ENCODE peak calls at places on chromosomes 1 and 21, in nine cellular contexts. One of them, this sample, is unnamed.

GRCh38 chr1:40315795-40316594 is 1.1 kb downstream of the COL9A2 start:
- DNase-seq in lung: no peak
- DNase-seq in uterus: no peak
- DNase-seq in Panc1: no peak
- DNase-seq in nephron progenitor cell: peak; percentile 49
- DNase-seq in AG04450: no peak
- DNase-seq in neural crest cell: peak; percentile 25
- DNase-seq in A673: peak; percentile 60
- DNase-seq in endodermal cell: peak; percentile 85
- DNase-seq in this sample: peak; percentile 58

GRCh38 chr1:119327066-119327435 is 41.5 kb upstream of the HAO2 start:
- DNase-seq in nephron progenitor cell: peak; percentile 72
- DNase-seq in lung: no peak
- DNase-seq in neural crest cell: peak; percentile 28
- DNase-seq in Panc1: no peak
- DNase-seq in uterus: peak; percentile 26
- DNase-seq in endodermal cell: peak; percentile 92
- DNase-seq in A673: no peak
- DNase-seq in AG04450: no peak
- DNase-seq in this sample: peak; percentile 91

GRCh38 chr1:183019860-183020259 is 3.4 kb upstream of the LAMC1 start:
- DNase-seq in Panc1: no peak
- DNase-seq in lung: no peak
- DNase-seq in neural crest cell: no peak
- DNase-seq in uterus: no peak
- DNase-seq in endodermal cell: no peak
- DNase-seq in A673: no peak
- DNase-seq in AG04450: no peak
- DNase-seq in nephron progenitor cell: no peak
- DNase-seq in this sample: peak; percentile 69

GRCh38 chr1:33370286-33370685 is 49.4 kb upstream of the A3GALT2 start:
- DNase-seq in uterus: no peak
- DNase-seq in nephron progenitor cell: no peak
- DNase-seq in endodermal cell: no peak
- DNase-seq in lung: no peak
- DNase-seq in AG04450: no peak
- DNase-seq in neural crest cell: no peak
- DNase-seq in A673: no peak
- DNase-seq in Panc1: no peak
- DNase-seq in this sample: no peak

GRCh38 chr1:161021168-161021958 is 411 bp upstream of the F11R start:
- DNase-seq in neural crest cell: peak; percentile 17
- DNase-seq in lung: peak; percentile 96
- DNase-seq in endodermal cell: peak; percentile 100
- DNase-seq in A673: peak; percentile 73
- DNase-seq in Panc1: no peak
- DNase-seq in nephron progenitor cell: peak; percentile 82
- DNase-seq in AG04450: no peak
- DNase-seq in uterus: peak; percentile 37
- DNase-seq in this sample: peak; percentile 99

GRCh38 chr21:42520628-42521253 is 7.1 kb downstream of the SLC37A1 start:
- DNase-seq in neural crest cell: peak; percentile 36
- DNase-seq in A673: no peak
- DNase-seq in AG04450: no peak
- DNase-seq in nephron progenitor cell: peak; percentile 58
- DNase-seq in uterus: no peak
- DNase-seq in endodermal cell: peak; percentile 80
- DNase-seq in Panc1: no peak
- DNase-seq in lung: no peak
- DNase-seq in this sample: peak; percentile 63

GRCh38 chr1:237411621-237412020 is 369.6 kb downstream of the RYR2 start:
- DNase-seq in lung: no peak
- DNase-seq in uterus: no peak
- DNase-seq in A673: no peak
- DNase-seq in nephron progenitor cell: no peak
- DNase-seq in Panc1: no peak
- DNase-seq in AG04450: no peak
- DNase-seq in neural crest cell: no peak
- DNase-seq in endodermal cell: no peak
- DNase-seq in this sample: no peak

GRCh38 chr1:207156095-207156494 is 52.1 kb downstream of the C4BPA start:
- DNase-seq in nephron progenitor cell: no peak
- DNase-seq in neural crest cell: no peak
- DNase-seq in lung: no peak
- DNase-seq in uterus: no peak
- DNase-seq in A673: no peak
- DNase-seq in endodermal cell: no peak
- DNase-seq in AG04450: no peak
- DNase-seq in Panc1: no peak
- DNase-seq in this sample: no peak

GRCh38 chr1:220274122-220274855 is 2.0 kb upstream of the RAB3GAP2 start:
- DNase-seq in A673: peak; percentile 20
- DNase-seq in Panc1: no peak
- DNase-seq in nephron progenitor cell: no peak
- DNase-seq in endodermal cell: no peak
- DNase-seq in neural crest cell: no peak
- DNase-seq in AG04450: no peak
- DNase-seq in lung: no peak
- DNase-seq in uterus: no peak
- DNase-seq in this sample: peak; percentile 60

GRCh38 chr1:48718116-48718630 is 58.5 kb downstream of the BEND5 start:
- DNase-seq in neural crest cell: no peak
- DNase-seq in Panc1: no peak
- DNase-seq in endodermal cell: no peak
- DNase-seq in uterus: no peak
- DNase-seq in A673: no peak
- DNase-seq in lung: no peak
- DNase-seq in AG04450: no peak
- DNase-seq in nephron progenitor cell: no peak
- DNase-seq in this sample: no peak

GRCh38 chr21:34128124-34128523 is 54.7 kb downstream of the MRPS6 start:
- DNase-seq in Panc1: no peak
- DNase-seq in lung: no peak
- DNase-seq in A673: no peak
- DNase-seq in endodermal cell: peak; percentile 53
- DNase-seq in neural crest cell: no peak
- DNase-seq in uterus: no peak
- DNase-seq in nephron progenitor cell: no peak
- DNase-seq in AG04450: no peak
- DNase-seq in this sample: no peak

GRCh38 chr21:34128674-34129038 is 55.3 kb downstream of the MRPS6 start:
- DNase-seq in neural crest cell: no peak
- DNase-seq in AG04450: no peak
- DNase-seq in uterus: peak; percentile 43
- DNase-seq in A673: no peak
- DNase-seq in endodermal cell: no peak
- DNase-seq in lung: no peak
- DNase-seq in Panc1: no peak
- DNase-seq in nephron progenitor cell: no peak
- DNase-seq in this sample: no peak

GRCh38 chr21:34130598-34130985 is 57.2 kb downstream of the MRPS6 start:
- DNase-seq in Panc1: no peak
- DNase-seq in uterus: no peak
- DNase-seq in lung: no peak
- DNase-seq in endodermal cell: no peak
- DNase-seq in neural crest cell: no peak
- DNase-seq in AG04450: no peak
- DNase-seq in A673: no peak
- DNase-seq in nephron progenitor cell: no peak
- DNase-seq in this sample: no peak

GRCh38 chr21:34129971-34130597 is 56.7 kb downstream of the MRPS6 start:
- DNase-seq in A673: peak; percentile 75
- DNase-seq in AG04450: no peak
- DNase-seq in uterus: no peak
- DNase-seq in nephron progenitor cell: no peak
- DNase-seq in lung: no peak
- DNase-seq in neural crest cell: no peak
- DNase-seq in endodermal cell: peak; percentile 81
- DNase-seq in Panc1: no peak
- DNase-seq in this sample: peak; percentile 75

DNA sequence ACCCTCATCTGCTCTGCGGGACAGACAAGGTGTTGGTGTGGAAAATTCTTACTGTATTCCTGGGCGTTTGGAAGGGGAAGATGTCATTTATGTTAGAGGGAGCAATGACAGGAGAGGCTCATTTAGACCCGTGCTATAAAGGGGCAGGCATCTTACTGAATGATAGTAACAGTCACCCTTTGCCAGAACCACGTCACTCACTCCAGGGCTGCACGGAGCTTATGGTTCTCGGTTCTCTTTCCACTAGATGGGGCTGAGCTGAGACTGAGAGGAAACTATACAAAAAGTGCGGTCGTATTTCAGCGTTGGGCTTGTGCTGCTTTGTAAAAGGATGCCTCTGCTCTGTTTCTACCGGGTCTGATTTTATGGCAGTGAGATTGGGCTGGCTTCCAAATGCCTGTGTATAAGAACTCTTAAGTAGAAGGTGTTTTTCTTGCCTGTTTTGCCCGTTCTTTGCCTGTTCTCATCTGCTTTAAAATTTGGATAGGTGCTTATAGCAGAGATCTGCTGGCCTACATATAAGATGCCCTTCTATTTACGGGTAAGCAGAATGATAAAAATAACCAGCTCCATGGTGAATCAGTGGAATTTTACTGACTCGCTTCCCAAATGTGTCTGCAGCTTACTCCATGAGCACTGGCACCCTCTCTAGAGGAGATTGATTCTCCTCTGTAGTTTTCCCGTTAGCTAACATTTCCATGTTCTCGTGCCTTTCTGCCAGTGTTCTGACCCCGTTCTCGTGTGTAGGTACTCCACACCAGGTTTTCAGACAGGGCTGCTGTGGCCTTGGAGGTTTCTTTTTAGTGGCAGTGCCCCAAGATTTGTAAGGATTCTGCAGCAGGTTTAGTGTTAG is 55.9 kb downstream of the MRPS6 start:
- DNase-seq in uterus: peak; percentile 59
- DNase-seq in lung: no peak
- DNase-seq in nephron progenitor cell: peak; percentile 42
- DNase-seq in A673: peak; percentile 94
- DNase-seq in Panc1: no peak
- DNase-seq in endodermal cell: peak; percentile 67
- DNase-seq in neural crest cell: peak; percentile 19
- DNase-seq in AG04450: peak; percentile 78
- DNase-seq in this sample: peak; percentile 77
- TF ChIP-seq CTCF in uterus: peak; percentile 21
- TF ChIP-seq CTCF in lung: no peak
- TF ChIP-seq CTCF in nephron progenitor cell: no peak
- TF ChIP-seq CTCF in A673: peak; percentile 70
- TF ChIP-seq CTCF in Panc1: peak; percentile 48
- TF ChIP-seq CTCF in endodermal cell: peak; percentile 56
- TF ChIP-seq CTCF in neural crest cell: peak; percentile 34
- TF ChIP-seq CTCF in AG04450: peak; percentile 69
- TF ChIP-seq CTCF in this sample: peak; percentile 52

GRCh38 chr1:228956864-228957263 is 221.6 kb downstream of the RHOU start:
- DNase-seq in AG04450: no peak
- DNase-seq in uterus: no peak
- DNase-seq in A673: no peak
- DNase-seq in Panc1: no peak
- DNase-seq in neural crest cell: no peak
- DNase-seq in nephron progenitor cell: no peak
- DNase-seq in endodermal cell: peak; percentile 20
- DNase-seq in lung: no peak
- DNase-seq in this sample: no peak

GRCh38 chr1:228957535-228957934 is 222.3 kb downstream of the RHOU start:
- DNase-seq in lung: no peak
- DNase-seq in AG04450: no peak
- DNase-seq in neural crest cell: no peak
- DNase-seq in nephron progenitor cell: no peak
- DNase-seq in A673: no peak
- DNase-seq in Panc1: no peak
- DNase-seq in endodermal cell: peak; percentile 30
- DNase-seq in uterus: no peak
- DNase-seq in this sample: no peak

GRCh38 chr1:228958121-228958520 is 222.8 kb downstream of the RHOU start:
- DNase-seq in nephron progenitor cell: no peak
- DNase-seq in lung: no peak
- DNase-seq in uterus: no peak
- DNase-seq in AG04450: no peak
- DNase-seq in A673: no peak
- DNase-seq in endodermal cell: peak; percentile 12
- DNase-seq in Panc1: no peak
- DNase-seq in neural crest cell: no peak
- DNase-seq in this sample: no peak

GRCh38 chr1:228955691-228956090 is 220.4 kb downstream of the RHOU start:
- DNase-seq in AG04450: peak; percentile 18
- DNase-seq in neural crest cell: no peak
- DNase-seq in lung: no peak
- DNase-seq in Panc1: no peak
- DNase-seq in uterus: no peak
- DNase-seq in A673: no peak
- DNase-seq in nephron progenitor cell: no peak
- DNase-seq in endodermal cell: peak; percentile 20
- DNase-seq in this sample: no peak

DNA sequence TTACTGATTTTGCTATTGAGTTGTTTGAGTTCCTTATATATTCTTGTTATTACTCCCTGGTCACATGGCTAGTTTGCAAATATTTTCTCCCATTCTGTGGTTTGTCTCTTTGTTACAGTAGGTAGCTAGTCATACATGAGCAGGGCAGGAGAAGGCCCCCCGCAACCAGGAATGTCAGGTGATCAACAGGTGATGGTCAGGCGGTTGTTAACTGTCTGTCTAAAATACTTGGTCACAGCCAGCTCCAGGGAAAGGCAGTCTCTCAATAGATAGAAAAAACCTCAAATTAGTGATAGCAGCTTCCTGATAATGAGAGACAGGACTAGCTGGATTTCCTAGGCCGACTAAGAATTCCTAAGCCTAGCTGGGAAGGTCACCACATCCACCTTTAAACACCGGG is 217.9 kb downstream of the RHOU start:
- DNase-seq in neural crest cell: no peak
- DNase-seq in uterus: no peak
- DNase-seq in A673: no peak
- DNase-seq in endodermal cell: peak; percentile 28
- DNase-seq in lung: no peak
- DNase-seq in Panc1: no peak
- DNase-seq in nephron progenitor cell: no peak
- DNase-seq in AG04450: no peak
- DNase-seq in this sample: no peak
- TF ChIP-seq CTCF in neural crest cell: no peak
- TF ChIP-seq CTCF in uterus: no peak
- TF ChIP-seq CTCF in A673: no peak
- TF ChIP-seq CTCF in endodermal cell: no peak
- TF ChIP-seq CTCF in lung: no peak
- TF ChIP-seq CTCF in Panc1: no peak
- TF ChIP-seq CTCF in nephron progenitor cell: no peak
- TF ChIP-seq CTCF in AG04450: no peak
- TF ChIP-seq CTCF in this sample: no peak

GRCh38 chr21:43939443-43940328 is 72.4 kb upstream of the TRAPPC10 start:
- DNase-seq in Panc1: no peak
- DNase-seq in AG04450: no peak
- DNase-seq in A673: no peak
- DNase-seq in endodermal cell: no peak
- DNase-seq in lung: no peak
- DNase-seq in neural crest cell: no peak
- DNase-seq in uterus: no peak
- DNase-seq in nephron progenitor cell: no peak
- DNase-seq in this sample: no peak
- TF ChIP-seq CTCF in Panc1: no peak
- TF ChIP-seq CTCF in AG04450: no peak
- TF ChIP-seq CTCF in A673: peak; percentile 19
- TF ChIP-seq CTCF in endodermal cell: peak; percentile 49
- TF ChIP-seq CTCF in lung: no peak
- TF ChIP-seq CTCF in neural crest cell: peak; percentile 12
- TF ChIP-seq CTCF in uterus: no peak
- TF ChIP-seq CTCF in nephron progenitor cell: peak; percentile 2
- TF ChIP-seq CTCF in this sample: no peak

GRCh38 chr1:25566730-25567341 is 23.4 kb downstream of the LDLRAP1 start:
- DNase-seq in AG04450: peak; percentile 80
- DNase-seq in A673: no peak
- DNase-seq in neural crest cell: peak; percentile 48
- DNase-seq in nephron progenitor cell: peak; percentile 40
- DNase-seq in uterus: peak; percentile 70
- DNase-seq in Panc1: no peak
- DNase-seq in lung: no peak
- DNase-seq in endodermal cell: peak; percentile 78
- DNase-seq in this sample: peak; percentile 47
- TF ChIP-seq CTCF in AG04450: peak; percentile 20
- TF ChIP-seq CTCF in A673: no peak
- TF ChIP-seq CTCF in neural crest cell: no peak
- TF ChIP-seq CTCF in nephron progenitor cell: no peak
- TF ChIP-seq CTCF in uterus: no peak
- TF ChIP-seq CTCF in Panc1: no peak
- TF ChIP-seq CTCF in lung: no peak
- TF ChIP-seq CTCF in endodermal cell: peak; percentile 29
- TF ChIP-seq CTCF in this sample: peak; percentile 25